ENCODE peak calls at places on chromosomes 6 and 20, in seven cellular contexts. P is HepG2, Y is HCT116, G is GM12878, Z is K562, V is H1, J is SK-N-SH. M is an unnamed sample. For H3K27me3, the result is how much of the 10 kb centered on the place peaks cover.

GRCh38 chr20:20668639-20669038 is 43.8 kb downstream of the RALGAPA2 start:
- DNase-seq in P (no peak), Y (no peak), G (peak), Z (no peak), V (no peak), J (no peak), M (no peak)

GRCh38 chr20:9912858-9913434 is 74.1 kb upstream of the PAK5 start:
- DNase-seq in P (peak), Y (peak), G (no peak), Z (peak), V (peak), J (peak), M (peak)

GRCh38 chr6:165010556-165011535 is 298.6 kb downstream of the C6orf118 start:
- DNase-seq in P (no peak), Y (no peak), G (no peak), Z (no peak), V (no peak), J (no peak), M (no peak)

GRCh38 chr6:150992279-150992678 is 126.8 kb downstream of the MTHFD1L start:
- DNase-seq in P (no peak), Y (no peak), G (no peak), Z (no peak), V (no peak), J (no peak), M (no peak)

GRCh38 chr6:57221191-57221935 is 744 bp downstream of the RAB23 start:
- DNase-seq in P (peak), Y (peak), G (no peak), Z (peak), V (peak), J (peak), M (peak)

GRCh38 chr6:146339716-146340115 is 203.9 kb upstream of the RAB32 start:
- DNase-seq in P (no peak), Y (no peak), G (no peak), Z (no peak), V (no peak), J (no peak), M (peak)

GRCh38 chr20:57671662-57672061 is 38.2 kb downstream of the PMEPA1 start:
- DNase-seq in P (no peak), Y (no peak), G (no peak), Z (peak), V (no peak), J (peak), M (no peak)

GRCh38 chr6:169473663-169474062 is 220.0 kb upstream of the THBS2 start:
- DNase-seq in P (no peak), Y (no peak), G (no peak), Z (no peak), V (no peak), J (no peak), M (no peak)

GRCh38 chr20:20498081-20498861 is 130.4 kb downstream of the INSM1 start:
- DNase-seq in P (no peak), Y (no peak), G (no peak), Z (no peak), V (no peak), J (peak), M (no peak)

GRCh38 chr20:63532449-63532971 is 4.7 kb downstream of the PTK6 start:
- DNase-seq in P (no peak), Y (no peak), G (no peak), Z (no peak), V (no peak), J (peak), M (no peak)

GRCh38 chr20:40470313-40471260 is 218.4 kb downstream of the MAFB start:
- DNase-seq in P (no peak), Y (no peak), G (no peak), Z (no peak), V (no peak), J (peak), M (no peak)

GRCh38 chr20:45575931-45576330 is 3.2 kb downstream of the WFDC8 start:
- DNase-seq in P (no peak), Y (no peak), G (no peak), Z (no peak), V (no peak), J (no peak), M (no peak)

GRCh38 chr6:23016701-23017100 is 447.3 kb downstream of the HDGFL1 start:
- DNase-seq in P (no peak), Y (no peak), G (no peak), Z (no peak), V (no peak), J (no peak), M (no peak)

GRCh38 chr6:139534472-139535115 is 160.1 kb upstream of the CITED2 start:
- DNase-seq in P (no peak), Y (no peak), G (no peak), Z (no peak), V (no peak), J (no peak), M (no peak)

GRCh38 chr6:37170273-37171140 is 555 bp downstream of the PIM1 start:
- DNase-seq in P (no peak), Y (no peak), G (no peak), Z (peak), V (peak), J (peak), M (no peak)

GRCh38 chr6:42088101-42088591 is 37.8 kb downstream of the TAF8 start:
- DNase-seq in P (no peak), Y (no peak), G (no peak), Z (no peak), V (no peak), J (no peak), M (peak)

GRCh38 chr6:98775205-98775604 is 59.2 kb upstream of the POU3F2 start:
- DNase-seq in P (no peak), Y (no peak), G (no peak), Z (no peak), V (no peak), J (no peak), M (no peak)

GRCh38 chr20:56945057-56945456 is 316.0 kb downstream of the TFAP2C start:
- DNase-seq in P (no peak), Y (no peak), G (no peak), Z (no peak), V (no peak), J (no peak), M (no peak)

GRCh38 chr6:107228754-107229153 is 113.4 kb upstream of the BEND3 start:
- DNase-seq in P (no peak), Y (no peak), G (no peak), Z (no peak), V (no peak), J (no peak), M (no peak)

GRCh38 chr6:27608916-27609883 is 136.3 kb upstream of the ZNF184 start:
- DNase-seq in P (peak), Y (peak), G (peak), Z (no peak), V (peak), J (no peak), M (peak)

GRCh38 chr6:118683881-118684872 is 32.8 kb upstream of the CEP85L start:
- DNase-seq in P (no peak), Y (no peak), G (no peak), Z (no peak), V (no peak), J (no peak), M (no peak)

GRCh38 chr6:118680452-118681095 is 29.2 kb upstream of the CEP85L start:
- DNase-seq in P (no peak), Y (no peak), G (no peak), Z (no peak), V (no peak), J (no peak), M (no peak)

GRCh38 chr6:118685823-118686449 is 34.5 kb upstream of the CEP85L start:
- DNase-seq in P (no peak), Y (no peak), G (no peak), Z (no peak), V (no peak), J (no peak), M (no peak)
- H3K4me3 ChIP-seq in P (no peak), Y (no peak), G (no peak), Z (no peak), V (no peak), J (no peak), M (no peak)

GRCh38 chr6:135266675-135267074 is 85.6 kb downstream of the MYB start:
- DNase-seq in P (no peak), Y (no peak), G (no peak), Z (no peak), V (peak), J (no peak), M (no peak)

GRCh38 chr6:135268263-135268662 is 87.2 kb downstream of the MYB start:
- DNase-seq in P (no peak), Y (no peak), G (no peak), Z (no peak), V (peak), J (no peak), M (no peak)

GRCh38 chr6:135268740-135269139 is 87.6 kb downstream of the MYB start:
- DNase-seq in P (no peak), Y (no peak), G (no peak), Z (no peak), V (peak), J (no peak), M (no peak)

GRCh38 chr6:135265278-135265677 is 84.2 kb downstream of the MYB start:
- DNase-seq in P (no peak), Y (no peak), G (no peak), Z (no peak), V (no peak), J (no peak), M (no peak)

DNA sequence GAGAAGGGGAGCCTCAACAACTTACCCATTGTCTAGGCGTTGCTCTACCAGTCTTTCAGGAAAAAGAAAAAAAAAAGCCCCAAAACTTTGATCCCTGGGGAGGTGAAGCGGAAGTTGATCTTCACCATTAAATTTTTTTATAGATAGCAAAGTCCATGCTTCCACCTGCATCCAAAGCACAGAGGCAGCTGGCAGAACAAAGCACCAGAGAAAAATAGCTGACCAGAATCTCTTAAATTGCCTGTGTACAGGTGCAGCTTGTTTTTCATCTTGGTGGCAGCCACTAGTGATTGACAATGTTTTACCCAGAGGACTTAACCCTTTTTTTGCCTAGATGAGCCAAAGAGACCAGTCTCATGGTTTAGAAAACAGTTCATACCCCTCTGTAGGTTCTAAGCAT is 86.0 kb downstream of the MYB start:
- DNase-seq in P (peak), Y (no peak), G (no peak), Z (no peak), V (peak), J (no peak), M (no peak)
- TF ChIP-seq SIN3A in P (no peak), Y (no peak), G (no peak), Z (no peak), V (no peak), J (no peak), M (no peak)

GRCh38 chr6:109978174-109979032 is at the start of gene GPR6:
- DNase-seq in P (peak), Y (no peak), G (no peak), Z (peak), V (peak), J (peak), M (no peak)

GRCh38 chr6:109977791-109978173 is 329 bp upstream of the GPR6 start:
- DNase-seq in P (no peak), Y (no peak), G (no peak), Z (no peak), V (no peak), J (no peak), M (no peak)

GRCh38 chr6:109984410-109984809 is 6.3 kb downstream of the GPR6 start:
- DNase-seq in P (no peak), Y (no peak), G (no peak), Z (no peak), V (no peak), J (no peak), M (no peak)

DNA sequence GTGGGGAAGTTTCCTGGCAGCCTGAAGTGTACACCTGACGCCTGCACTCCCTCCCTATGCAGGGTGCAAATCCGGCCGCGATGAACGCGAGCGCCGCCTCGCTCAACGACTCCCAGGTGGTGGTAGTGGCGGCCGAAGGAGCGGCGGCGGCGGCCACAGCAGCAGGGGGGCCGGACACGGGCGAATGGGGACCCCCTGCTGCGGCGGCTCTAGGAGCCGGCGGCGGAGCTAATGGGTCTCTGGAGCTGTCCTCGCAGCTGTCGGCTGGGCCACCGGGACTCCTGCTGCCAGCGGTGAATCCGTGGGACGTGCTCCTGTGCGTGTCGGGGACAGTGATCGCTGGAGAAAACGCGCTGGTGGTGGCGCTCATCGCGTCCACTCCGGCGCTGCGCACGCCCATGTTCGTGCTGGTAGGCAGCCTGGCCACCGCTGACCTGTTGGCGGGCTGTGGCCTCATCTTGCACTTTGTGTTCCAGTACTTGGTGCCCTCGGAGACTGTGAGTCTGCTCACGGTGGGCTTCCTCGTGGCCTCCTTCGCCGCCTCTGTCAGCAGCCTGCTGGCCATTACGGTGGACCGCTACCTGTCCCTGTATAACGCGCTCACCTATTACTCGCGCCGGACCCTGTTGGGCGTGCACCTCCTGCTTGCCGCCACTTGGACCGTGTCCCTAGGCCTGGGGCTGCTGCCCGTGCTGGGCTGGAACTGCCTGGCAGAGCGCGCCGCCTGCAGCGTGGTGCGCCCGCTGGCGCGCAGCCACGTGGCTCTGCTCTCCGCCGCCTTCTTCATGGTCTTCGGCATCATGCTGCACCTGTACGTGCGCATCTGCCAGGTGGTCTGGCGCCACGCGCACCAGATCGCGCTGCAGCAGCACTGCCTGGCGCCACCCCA is 1.2 kb downstream of the GPR6 start:
- DNase-seq in P (no peak), Y (no peak), G (no peak), Z (no peak), V (peak), J (peak), M (no peak)
- H3K27me3 ChIP-seq in P (under half), Y (under half), G (under half), Z (under half), V (under half), J (under half), M (under half)

GRCh38 chr6:149934249-149935156 is 7.3 kb upstream of the ULBP2 start:
- DNase-seq in P (peak), Y (peak), G (peak), Z (peak), V (peak), J (peak), M (peak)

GRCh38 chr6:149933461-149933860 is 8.4 kb upstream of the ULBP2 start:
- DNase-seq in P (no peak), Y (no peak), G (no peak), Z (no peak), V (no peak), J (no peak), M (no peak)

GRCh38 chr6:149935246-149935645 is 6.6 kb upstream of the ULBP2 start:
- DNase-seq in P (no peak), Y (no peak), G (no peak), Z (no peak), V (no peak), J (no peak), M (no peak)

GRCh38 chr6:149936743-149937142 is 5.1 kb upstream of the ULBP2 start:
- DNase-seq in P (no peak), Y (no peak), G (no peak), Z (no peak), V (no peak), J (no peak), M (no peak)

GRCh38 chr6:149935668-149936067 is 6.1 kb upstream of the ULBP2 start:
- DNase-seq in P (no peak), Y (no peak), G (no peak), Z (no peak), V (no peak), J (no peak), M (no peak)
- H3K4me3 ChIP-seq in P (no peak), Y (no peak), G (no peak), Z (no peak), V (no peak), J (no peak), M (no peak)

M was measured in Panc1.